ENCODE peak calls at places on chromosomes 11 and 22, in eight cellular contexts. R is prostate gland, E is IMR-90, B is adrenal gland, T is body of pancreas, L is uterus, C is heart left ventricle, W is stomach. H is an unnamed sample. For H3K4me1, the result is how much of the 10 kb centered on the place peaks cover.

GRCh38 chr11:42974510-42974909 is 337.3 kb upstream of the API5 start:
- DNase-seq in B (no peak), E (no peak), R (no peak), W (no peak), C (no peak), L (no peak), T (no peak), H (no peak)

GRCh38 chr11:133176748-133177147 is 355.6 kb downstream of the OPCML start:
- DNase-seq in T (no peak), W (no peak), B (no peak), C (peak), E (no peak), R (no peak), L (no peak), H (no peak)

GRCh38 chr11:101620026-101620425 is 36.2 kb upstream of the TRPC6 start:
- DNase-seq in B (no peak), L (no peak), T (no peak), C (no peak), R (no peak), W (no peak), E (no peak), H (no peak)

GRCh38 chr11:127640822-127641485 is 640.4 kb upstream of the KIRREL3 start:
- DNase-seq in R (no peak), L (no peak), T (no peak), C (no peak), W (no peak), B (no peak), E (peak), H (no peak)

GRCh38 chr11:110599207-110599606 is 113.0 kb downstream of the ARHGAP20 start:
- DNase-seq in B (no peak), E (no peak), W (no peak), C (no peak), R (no peak), T (no peak), L (no peak), H (no peak)

GRCh38 chr11:413120-414081 is 1.4 kb downstream of the SIGIRR start:
- DNase-seq in T (peak), E (no peak), B (no peak), L (no peak), R (no peak), W (no peak), C (no peak), H (no peak)

GRCh38 chr11:119237515-119237914 is 31.4 kb downstream of the CBL start:
- DNase-seq in L (no peak), T (no peak), C (no peak), B (no peak), W (no peak), E (no peak), R (no peak), H (no peak)

GRCh38 chr22:38766076-38766777 is 10.4 kb upstream of the SUN2 start:
- DNase-seq in B (peak), W (peak), E (peak), R (peak), L (peak), T (peak), C (no peak), H (peak)

GRCh38 chr11:57823859-57824258 is 62.3 kb downstream of the CTNND1 start:
- DNase-seq in T (no peak), C (no peak), W (no peak), L (no peak), E (no peak), R (no peak), B (no peak), H (no peak)

GRCh38 chr22:20938272-20938671 is 21.1 kb downstream of the CRKL start:
- DNase-seq in L (no peak), E (no peak), R (no peak), C (no peak), W (no peak), B (no peak), T (no peak), H (no peak)

GRCh38 chr11:59846556-59846955 is 1.3 kb upstream of the CBLIF start:
- DNase-seq in R (no peak), C (no peak), W (no peak), L (no peak), B (no peak), E (no peak), T (no peak), H (no peak)

GRCh38 chr11:47768090-47768620 is 1.0 kb upstream of the FNBP4 start:
- DNase-seq in E (peak), B (peak), W (peak), R (peak), T (peak), C (peak), L (peak), H (peak)

GRCh38 chr11:99952816-99953215 is 734.3 kb upstream of the ARHGAP42 start:
- DNase-seq in R (no peak), B (no peak), E (no peak), C (no peak), T (no peak), L (no peak), W (no peak), H (no peak)

GRCh38 chr22:49811014-49811791 is 16.5 kb downstream of the BRD1 start:
- DNase-seq in R (no peak), T (no peak), C (no peak), L (no peak), B (no peak), W (no peak), E (no peak), H (no peak)

GRCh38 chr11:130781906-130782305 is 134.4 kb downstream of the SNX19 start:
- DNase-seq in E (peak), C (no peak), T (no peak), L (no peak), B (no peak), W (no peak), R (no peak), H (no peak)

GRCh38 chr11:47464479-47464878 is 15.5 kb upstream of the RAPSN start:
- DNase-seq in E (peak), R (no peak), L (no peak), W (no peak), T (no peak), C (no peak), B (no peak), H (no peak)

GRCh38 chr22:36282078-36282831 is 29.3 kb downstream of the APOL1 start:
- DNase-seq in R (no peak), L (no peak), C (peak), T (no peak), E (no peak), W (no peak), B (no peak), H (no peak)

GRCh38 chr11:15841898-15842297 is 514.4 kb downstream of the SOX6 start:
- DNase-seq in C (peak), T (no peak), B (no peak), W (no peak), R (no peak), E (no peak), L (no peak), H (no peak)

DNA sequence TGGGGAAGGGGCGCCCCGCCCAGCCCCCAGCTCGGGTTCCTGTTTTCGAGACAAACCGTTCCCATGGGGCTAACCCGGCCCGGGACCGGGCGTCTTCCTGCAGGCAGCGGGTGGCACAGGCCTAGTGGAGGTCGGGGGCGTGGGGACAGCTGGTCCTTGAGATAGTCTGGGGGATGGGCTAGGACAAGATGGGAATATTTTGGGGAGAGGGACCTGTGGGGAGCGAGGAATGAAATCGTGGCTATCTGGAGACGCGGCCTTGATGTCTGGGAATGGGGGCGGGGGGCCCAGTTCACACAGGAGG is 1.2 kb upstream of the RASGRP2 start:
- DNase-seq in L (peak), E (no peak), B (peak), C (peak), W (peak), R (no peak), T (peak), H (peak)
- H3K27ac ChIP-seq in L (peak), E (no peak), B (peak), C (peak), W (peak), R (peak), T (peak), H (peak)

GRCh38 chr11:61917357-61918109 is at the start of gene RAB3IL1:
- DNase-seq in C (peak), R (no peak), B (peak), E (no peak), W (peak), T (peak), L (peak), H (peak)
- TF ChIP-seq POLR2A in C (no peak), R (no peak), B (no peak), E (no peak), W (no peak), T (no peak), L (peak), H (peak)

DNA sequence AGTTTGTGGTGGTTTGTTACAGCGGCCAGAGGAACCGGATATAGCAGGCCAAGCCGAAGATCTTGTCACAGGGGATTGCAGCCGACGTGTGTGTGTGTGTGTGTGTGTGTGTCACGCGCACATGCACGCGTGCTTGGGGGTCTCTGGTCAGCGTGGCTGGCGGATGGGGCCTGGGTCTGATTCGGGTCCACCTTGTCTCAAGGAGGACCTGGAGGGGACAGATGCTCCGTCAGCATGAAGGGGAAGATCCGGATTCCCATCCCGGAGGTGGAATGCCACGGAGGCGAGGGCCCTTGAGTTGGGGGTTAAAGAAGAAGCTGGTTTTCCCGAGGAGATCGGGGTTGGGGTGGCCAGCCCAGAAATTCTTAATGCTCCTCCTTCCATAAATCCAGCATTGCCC is 1237.8 kb downstream of the BRD1 start:
- DNase-seq in L (no peak), R (no peak), C (no peak), W (no peak), E (no peak), B (no peak), T (no peak), H (no peak)
- H3K4me1 ChIP-seq in L (under half), R (under half), C (under half), W (under half), E (under half), B (under half), T (under half), H (under half)

DNA sequence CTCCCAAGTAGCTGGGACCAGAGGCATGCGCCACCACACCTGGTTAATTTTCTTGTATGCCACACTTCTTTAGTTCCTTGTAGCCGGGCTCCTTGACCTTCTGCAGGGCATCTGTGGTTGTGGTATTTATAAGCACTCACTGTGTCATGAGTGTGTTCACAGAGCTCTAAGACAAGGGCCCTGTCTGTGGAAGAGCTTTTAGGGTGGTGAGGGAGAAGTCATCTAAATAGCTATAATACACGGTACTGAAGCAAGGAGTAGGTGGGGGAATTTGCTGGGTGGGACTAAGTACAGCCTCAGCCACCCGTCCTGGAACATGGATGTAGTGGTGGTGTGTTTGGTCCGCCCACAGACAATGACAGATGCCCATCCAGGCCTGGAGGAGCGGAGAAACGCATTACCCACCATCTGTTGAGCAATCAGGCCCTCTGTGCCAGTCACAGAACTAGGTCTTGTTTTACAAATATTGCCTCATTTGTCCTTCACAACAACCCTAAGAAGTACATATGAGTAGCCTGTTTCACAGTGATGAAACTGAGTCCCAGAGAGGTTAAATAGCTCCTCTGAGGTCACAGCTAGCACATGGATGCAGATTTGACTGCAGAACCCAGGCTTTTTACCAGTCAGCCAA is 10.1 kb downstream of the ACO2 start:
- DNase-seq in B (peak), T (no peak), W (no peak), C (no peak), L (no peak), E (peak), R (no peak), H (peak)
- H3K27ac ChIP-seq in B (peak), T (no peak), W (peak), C (peak), L (no peak), E (peak), R (no peak), H (peak)

H was measured in gastrocnemius medialis.